ENCODE peak calls at places on chromosomes 16 and 17, in five cellular contexts. Y, X, D, J and U are unnamed samples.

GRCh38 chr17:68197997-68198930 is 49.6 kb upstream of the AMZ2 start:
- DNase-seq in Y (no peak), X (no peak), D (no peak), J (peak; percentile 46), U (no peak)

GRCh38 chr17:67779098-67779672 is 46.1 kb upstream of the BPTF start:
- DNase-seq in Y (peak; percentile 61), X (peak; percentile 78), D (peak; percentile 74), J (peak; percentile 88), U (no peak)

GRCh38 chr17:35244345-35245195 is 1.7 kb downstream of the SLFN5 start:
- DNase-seq in Y (peak; percentile 81), X (peak; percentile 38), D (peak; percentile 6), J (peak; percentile 14), U (no peak)

GRCh38 chr16:58515125-58515870 is at the start of gene SETD6:
- DNase-seq in Y (peak; percentile 84), X (peak; percentile 94), D (peak; percentile 83), J (peak; percentile 92), U (no peak)

GRCh38 chr16:15483857-15484256 is 49.5 kb downstream of the BMERB1 start:
- DNase-seq in Y (no peak), X (no peak), D (no peak), J (no peak), U (no peak)

GRCh38 chr16:12271006-12271405 is 294.5 kb downstream of the SNX29 start:
- DNase-seq in Y (peak; percentile 32), X (peak; percentile 68), D (peak; percentile 52), J (no peak), U (no peak)

GRCh38 chr17:69997332-69997731 is 77.7 kb upstream of the KCNJ16 start:
- DNase-seq in Y (peak; percentile 73), X (no peak), D (no peak), J (no peak), U (no peak)

GRCh38 chr16:55248058-55248457 is 75.9 kb upstream of the IRX6 start:
- DNase-seq in Y (no peak), X (no peak), D (no peak), J (no peak), U (no peak)

GRCh38 chr16:50611332-50611934 is 63.2 kb downstream of the NKD1 start:
- DNase-seq in Y (peak; percentile 6), X (no peak), D (peak; percentile 40), J (no peak), U (no peak)

GRCh38 chr17:66240013-66240412 is 10.8 kb upstream of the APOH start:
- DNase-seq in Y (no peak), X (no peak), D (no peak), J (no peak), U (no peak)

GRCh38 chr17:4715071-4715749 is 4.8 kb downstream of the ARRB2 start:
- DNase-seq in Y (no peak), X (no peak), D (no peak), J (no peak), U (no peak)

GRCh38 chr17:58339775-58340622 is 11.4 kb upstream of the TSPOAP1 start:
- DNase-seq in Y (no peak), X (no peak), D (no peak), J (peak; percentile 4), U (no peak)

GRCh38 chr16:56771558-56772279 is 41.8 kb downstream of the NUP93 start:
- DNase-seq in Y (peak; percentile 61), X (no peak), D (no peak), J (no peak), U (no peak)

GRCh38 chr16:66599726-66600125 is 4.8 kb upstream of the CMTM3 start:
- DNase-seq in Y (no peak), X (no peak), D (no peak), J (no peak), U (no peak)

GRCh38 chr16:26992661-26993365 is 73.9 kb upstream of the C16orf82 start:
- DNase-seq in Y (no peak), X (no peak), D (no peak), J (no peak), U (no peak)

GRCh38 chr17:17347234-17347955 is 44.2 kb downstream of the NT5M start:
- DNase-seq in Y (no peak), X (no peak), D (no peak), J (peak; percentile 9), U (no peak)

GRCh38 chr17:75634754-75635609 is 1.7 kb downstream of the SMIM5 start:
- DNase-seq in Y (no peak), X (no peak), D (no peak), J (no peak), U (no peak)

GRCh38 chr17:75637143-75637538 is 3.9 kb downstream of the SMIM5 start:
- DNase-seq in Y (no peak), X (no peak), D (no peak), J (no peak), U (no peak)

GRCh38 chr17:75636381-75637142 is 3.3 kb downstream of the SMIM5 start:
- DNase-seq in Y (no peak), X (no peak), D (no peak), J (no peak), U (no peak)

GRCh38 chr17:75634376-75634740 is 1.1 kb downstream of the SMIM5 start:
- DNase-seq in Y (no peak), X (no peak), D (no peak), J (peak; percentile 41), U (no peak)

DNA sequence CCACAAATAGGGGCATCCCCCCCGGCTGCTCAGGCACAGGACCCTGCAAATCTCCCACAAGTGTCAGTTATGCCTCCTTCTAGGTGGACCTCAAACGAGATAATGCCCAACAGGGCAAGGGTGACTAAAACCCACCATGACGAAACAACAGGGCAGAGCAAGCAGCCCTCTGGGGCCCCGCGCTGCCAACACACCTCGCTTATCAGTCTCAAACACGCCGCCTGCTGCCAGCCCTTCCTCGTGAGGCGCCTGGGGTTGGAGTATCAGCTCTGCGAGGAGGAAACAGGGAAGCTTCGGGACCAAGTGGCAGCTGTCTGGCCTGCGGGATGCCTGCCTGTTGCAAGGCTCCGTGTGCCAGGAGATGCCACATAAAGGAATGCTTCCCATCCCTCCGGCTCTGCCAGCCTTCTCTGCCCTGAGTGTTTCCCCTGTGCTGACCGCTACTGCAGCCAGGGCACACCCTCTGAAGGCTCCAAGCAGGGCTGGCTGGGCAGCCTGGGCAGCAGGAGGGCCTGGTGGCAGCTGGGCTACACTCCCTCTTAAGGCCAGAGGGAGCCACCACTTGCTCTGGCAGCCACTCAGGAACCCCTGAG is 2.5 kb downstream of the SMIM5 start:
- DNase-seq in Y (no peak), X (no peak), D (no peak), J (no peak), U (no peak)
- TF ChIP-seq MXI1 in Y (no peak), X (no peak), D (no peak), J (no peak), U (no peak)

DNA sequence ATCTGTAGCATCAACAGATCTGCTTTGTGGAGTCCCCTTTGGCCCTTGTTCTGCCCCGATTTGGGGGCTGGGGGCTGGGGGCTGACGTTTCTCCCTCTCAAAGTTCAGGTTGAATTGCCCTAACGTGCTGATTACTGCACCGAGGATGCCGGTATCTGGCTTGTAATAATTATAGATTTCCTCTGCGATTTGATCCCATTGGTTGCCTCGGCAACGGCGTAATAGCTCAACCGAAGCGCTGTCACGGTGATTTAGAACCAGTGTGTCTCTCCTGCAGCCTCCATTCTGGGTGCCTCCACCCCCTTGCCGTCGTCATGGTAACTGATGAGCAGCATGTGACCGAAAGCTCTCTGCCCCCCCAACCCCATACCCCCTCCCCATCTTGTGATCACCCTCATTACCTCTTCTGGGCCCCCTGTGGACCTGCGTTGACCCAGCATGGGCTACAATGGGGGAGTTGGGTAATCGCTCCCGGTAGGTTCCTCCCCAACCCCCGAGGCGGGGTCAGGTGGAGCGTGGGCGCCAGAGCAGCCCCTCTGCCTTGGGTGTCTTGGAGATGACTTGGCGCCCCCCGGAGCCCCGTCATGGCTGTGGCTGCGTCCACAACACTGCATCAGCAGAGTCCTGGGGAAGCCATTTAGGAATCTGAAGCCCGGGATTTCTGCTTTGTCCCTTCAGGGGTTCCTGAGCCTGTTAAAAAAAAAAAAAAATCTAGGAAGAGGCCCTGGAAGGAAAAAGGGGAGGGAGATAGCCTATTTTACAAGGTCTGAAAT is 38.4 kb downstream of the ABAT start:
- DNase-seq in Y (no peak), X (peak; percentile 3), D (no peak), J (peak; percentile 86), U (no peak)
- TF ChIP-seq RAD21 in Y (no peak), X (no peak), D (no peak), J (peak; percentile 21), U (no peak)

DNA sequence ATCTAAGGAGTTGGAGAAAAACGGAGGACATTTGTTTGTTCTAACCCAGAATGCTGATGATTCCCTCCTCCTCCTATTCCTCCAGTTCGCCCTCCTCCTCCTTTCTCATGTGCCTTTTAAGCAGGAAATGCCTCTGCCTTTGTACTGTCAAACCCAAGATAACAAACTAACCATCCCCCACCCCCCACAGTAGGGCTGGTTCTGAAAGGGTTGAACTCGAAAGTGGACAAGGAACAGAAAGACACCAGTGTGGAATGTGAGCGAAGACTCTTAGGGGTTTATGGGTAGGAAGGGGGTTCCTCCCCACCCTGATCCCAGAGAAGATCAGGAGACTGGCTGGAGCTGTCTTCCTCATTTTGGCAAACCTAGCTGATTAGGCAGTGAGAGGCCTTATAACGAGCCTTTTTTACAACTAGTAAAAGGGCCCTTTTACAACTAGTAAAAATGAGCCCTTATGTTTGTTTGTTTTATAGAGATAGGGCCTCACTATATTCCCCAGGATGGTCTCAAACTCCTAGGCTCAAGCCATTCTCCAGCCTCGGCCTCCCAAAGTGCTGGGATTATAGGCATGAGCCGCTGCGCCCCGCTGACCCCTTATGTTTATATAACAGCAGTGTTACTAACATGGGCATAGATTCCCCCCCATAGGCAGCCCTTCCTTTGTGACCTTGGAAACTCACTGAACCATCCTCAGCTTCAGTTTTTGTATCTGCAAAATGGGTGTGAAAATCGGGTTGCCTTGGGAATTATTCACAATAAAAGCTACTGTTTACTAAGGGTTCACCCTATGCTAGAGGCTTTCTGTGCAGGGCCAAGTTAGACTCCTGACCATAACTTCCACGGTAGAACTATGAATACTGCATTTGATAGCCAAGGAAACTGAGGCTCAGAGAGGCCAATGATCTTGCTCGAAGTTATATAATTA is 1.1 kb downstream of the CHD9 start:
- DNase-seq in Y (peak; percentile 72), X (peak; percentile 93), D (peak; percentile 70), J (peak; percentile 43), U (no peak)
- TF ChIP-seq MXI1 in Y (peak; percentile 49), X (no peak), D (no peak), J (no peak), U (no peak)

GRCh38 chr17:76793775-76794174 is 55.9 kb downstream of the MFSD11 start:
- DNase-seq in Y (peak; percentile 23), X (peak; percentile 75), D (peak; percentile 53), J (peak; percentile 61), U (no peak)
- TF ChIP-seq RAD21 in Y (peak; percentile 57), X (peak; percentile 78), D (peak; percentile 32), J (peak; percentile 84), U (peak; percentile 62)

GRCh38 chr17:19269102-19269501 is 31.9 kb downstream of the EPN2 start:
- DNase-seq in Y (no peak), X (no peak), D (no peak), J (no peak), U (no peak)
- TF ChIP-seq MXI1 in Y (no peak), X (no peak), D (no peak), J (no peak), U (no peak)

GRCh38 chr17:39926588-39927100 is 757 bp downstream of the ORMDL3 start:
- DNase-seq in Y (no peak), X (peak; percentile 79), D (peak; percentile 78), J (peak; percentile 69), U (no peak)
- TF ChIP-seq RAD21 in Y (no peak), X (no peak), D (no peak), J (no peak), U (no peak)

GRCh38 chr17:48841395-48841831 is 10.6 kb downstream of the CALCOCO2 start:
- DNase-seq in Y (peak; percentile 76), X (no peak), D (no peak), J (no peak), U (peak; percentile 83)
- TF ChIP-seq MXI1 in Y (no peak), X (no peak), D (no peak), J (no peak), U (no peak)